ENCODE peak calls at places on chromosomes 3 and 15, in five cellular contexts. L is activated CD8-positive, alpha-beta T cell treated with anti-CD3 and anti-CD28 coated beads for 36 hours; E is neural progenitor cell; C is GM13977; V is osteocyte. D is an unnamed sample.

GRCh38 chr3:86225461-86225860 is 765.5 kb downstream of the VGLL3 start:
- DNase-seq in L (no peak), E (no peak), C (no peak), V (no peak), D (no peak)

GRCh38 chr3:176579741-176580185 is 617.5 kb downstream of the TBL1XR1 start:
- DNase-seq in L (no peak), E (no peak), C (no peak), V (no peak), D (no peak)

GRCh38 chr15:89781891-89782618 is 5.9 kb downstream of the MESP2 start:
- DNase-seq in L (no peak), E (no peak), C (no peak), V (no peak), D (no peak)

GRCh38 chr3:111594205-111594604 is 941 bp downstream of the ZBED2 start:
- DNase-seq in L (no peak), E (no peak), C (peak), V (no peak), D (no peak)

GRCh38 chr3:11604139-11604895 is 39.4 kb downstream of the VGLL4 start:
- DNase-seq in L (no peak), E (no peak), C (no peak), V (no peak), D (no peak)

GRCh38 chr3:8500208-8500961 is 1.2 kb upstream of the LMCD1 start:
- DNase-seq in L (no peak), E (peak), C (no peak), V (no peak), D (peak)

GRCh38 chr3:138187296-138188012 is at the start of gene ARMC8:
- DNase-seq in L (peak), E (peak), C (peak), V (peak), D (peak)

GRCh38 chr3:26064297-26064696 is 274.4 kb downstream of the OXSM start:
- DNase-seq in L (no peak), E (no peak), C (no peak), V (no peak), D (no peak)

GRCh38 chr3:128878556-128879124 is 780 bp upstream of the ACAD9 start:
- DNase-seq in L (peak), E (peak), C (peak), V (no peak), D (no peak)

GRCh38 chr3:126540342-126540849 is 16.4 kb downstream of the CHST13 start:
- DNase-seq in L (no peak), E (no peak), C (no peak), V (peak), D (peak)

GRCh38 chr3:42660898-42661297 is 7.4 kb downstream of the ZBTB47 start:
- DNase-seq in L (peak), E (no peak), C (peak), V (no peak), D (no peak)

GRCh38 chr3:174441588-174442316 is 417.4 kb upstream of the NAALADL2 start:
- DNase-seq in L (no peak), E (peak), C (no peak), V (no peak), D (no peak)

GRCh38 chr15:77144028-77144427 is 73.1 kb upstream of the TSPAN3 start:
- DNase-seq in L (no peak), E (no peak), C (no peak), V (no peak), D (no peak)

GRCh38 chr3:70736009-70736408 is 423.6 kb upstream of the MDFIC2 start:
- DNase-seq in L (no peak), E (no peak), C (no peak), V (no peak), D (no peak)

GRCh38 chr3:42439461-42440075 is 29.2 kb upstream of the LYZL4 start:
- DNase-seq in L (no peak), E (peak), C (no peak), V (no peak), D (no peak)

GRCh38 chr3:38992117-38992779 is 59.5 kb downstream of the SCN11A start:
- DNase-seq in L (no peak), E (no peak), C (no peak), V (no peak), D (no peak)

GRCh38 chr3:169389211-169389924 is 274.1 kb downstream of the MECOM start:
- DNase-seq in L (no peak), E (no peak), C (no peak), V (no peak), D (no peak)

GRCh38 chr3:187131981-187132380 is 7.3 kb downstream of the RPL39L start:
- DNase-seq in L (no peak), E (no peak), C (no peak), V (no peak), D (no peak)

GRCh38 chr3:108159128-108159527 is 63.1 kb downstream of the IFT57 start:
- DNase-seq in L (no peak), E (no peak), C (no peak), V (no peak), D (no peak)

GRCh38 chr3:102053375-102053989 is 204.2 kb downstream of the NFKBIZ start:
- DNase-seq in L (peak), E (no peak), C (peak), V (no peak), D (no peak)

GRCh38 chr15:91252756-91253155 is 152.7 kb downstream of the SV2B start:
- DNase-seq in L (no peak), E (no peak), C (no peak), V (no peak), D (no peak)

GRCh38 chr3:135166266-135166825 is 371.3 kb downstream of the EPHB1 start:
- DNase-seq in L (no peak), E (no peak), C (no peak), V (no peak), D (no peak)

GRCh38 chr3:9957214-9957613 is 5.0 kb upstream of the PRRT3 start:
- DNase-seq in L (no peak), E (no peak), C (no peak), V (no peak), D (no peak)

GRCh38 chr3:119604878-119605277 is 7.2 kb downstream of the PLA1A start:
- DNase-seq in L (no peak), E (no peak), C (no peak), V (no peak), D (no peak)

GRCh38 chr15:72824112-72824511 is 40.6 kb upstream of the ADPGK start:
- DNase-seq in L (no peak), E (no peak), C (no peak), V (no peak), D (no peak)

GRCh38 chr3:18194431-18194830 is 230.7 kb downstream of the SATB1 start:
- DNase-seq in L (no peak), E (no peak), C (no peak), V (no peak), D (no peak)

GRCh38 chr15:57150066-57150865 is 226.0 kb upstream of the CGNL1 start:
- DNase-seq in L (no peak), E (no peak), C (no peak), V (no peak), D (no peak)

GRCh38 chr3:188021041-188021440 is 132.9 kb upstream of the LPP start:
- DNase-seq in L (no peak), E (no peak), C (no peak), V (no peak), D (no peak)

GRCh38 chr15:85960381-85960780 is 119.3 kb upstream of the AGBL1 start:
- DNase-seq in L (no peak), E (no peak), C (no peak), V (no peak), D (no peak)

GRCh38 chr15:67107014-67107812 is 41.8 kb downstream of the SMAD3 start:
- DNase-seq in L (no peak), E (no peak), C (no peak), V (no peak), D (no peak)

GRCh38 chr15:90203922-90204321 is 2.8 kb downstream of the SEMA4B start:
- DNase-seq in L (no peak), E (no peak), C (no peak), V (no peak), D (no peak)

GRCh38 chr3:114241259-114241658 is 3.9 kb upstream of the ZNF80 start:
- DNase-seq in L (no peak), E (no peak), C (peak), V (no peak), D (no peak)

GRCh38 chr15:62444104-62445027 is 279.3 kb upstream of the C2CD4B start:
- DNase-seq in L (no peak), E (no peak), C (no peak), V (no peak), D (no peak)

GRCh38 chr3:132347095-132347494 is 29.9 kb downstream of the ACP3 start:
- DNase-seq in L (no peak), E (no peak), C (no peak), V (no peak), D (no peak)

GRCh38 chr15:41775651-41776050 is 1.4 kb downstream of the MAPKBP1 start:
- DNase-seq in L (no peak), E (no peak), C (no peak), V (no peak), D (no peak)

GRCh38 chr3:159234306-159234705 is 432.5 kb downstream of the MFSD1 start:
- DNase-seq in L (no peak), E (no peak), C (no peak), V (no peak), D (no peak)

GRCh38 chr3:170076715-170077238 is 39.0 kb downstream of the GPR160 start:
- DNase-seq in L (no peak), E (no peak), C (no peak), V (no peak), D (no peak)

GRCh38 chr3:15794842-15795562 is 2.8 kb downstream of the ANKRD28 start:
- DNase-seq in L (no peak), E (no peak), C (no peak), V (no peak), D (no peak)

GRCh38 chr3:170699158-170700053 is 113.5 kb upstream of the SLC7A14 start:
- DNase-seq in L (no peak), E (no peak), C (no peak), V (no peak), D (no peak)

DNA sequence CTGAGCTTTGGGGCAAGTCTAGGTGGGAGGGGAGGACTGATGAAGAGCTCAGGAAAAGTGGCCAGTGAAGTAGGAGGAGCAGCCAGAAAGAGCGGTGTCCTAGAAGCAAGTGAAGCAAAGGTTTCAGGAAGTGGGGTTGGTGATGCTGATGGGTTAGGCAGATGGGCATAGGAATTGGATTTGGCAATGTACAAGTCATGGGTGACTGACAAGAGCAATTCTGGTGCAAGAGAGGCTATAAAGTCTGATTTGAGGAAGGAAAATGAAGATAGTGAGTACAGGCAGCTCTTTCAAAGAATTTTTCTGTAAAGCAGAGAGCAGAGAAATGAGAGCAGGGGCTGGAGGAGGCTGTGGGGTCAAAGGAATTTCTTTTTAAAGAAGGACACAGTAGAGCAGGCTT is 19.7 kb downstream of the ALPK3 start:
- DNase-seq in L (no peak), E (no peak), C (no peak), V (no peak), D (no peak)
- TF ChIP-seq CTCF in L (no peak), E (no peak), C (no peak), V (no peak), D (no peak)

GRCh38 chr3:49022751-49023171 is 840 bp downstream of the NDUFAF3 start:
- DNase-seq in L (peak), E (no peak), C (no peak), V (no peak), D (no peak)
- TF ChIP-seq CTCF in L (no peak), E (no peak), C (no peak), V (no peak), D (no peak)

DNA sequence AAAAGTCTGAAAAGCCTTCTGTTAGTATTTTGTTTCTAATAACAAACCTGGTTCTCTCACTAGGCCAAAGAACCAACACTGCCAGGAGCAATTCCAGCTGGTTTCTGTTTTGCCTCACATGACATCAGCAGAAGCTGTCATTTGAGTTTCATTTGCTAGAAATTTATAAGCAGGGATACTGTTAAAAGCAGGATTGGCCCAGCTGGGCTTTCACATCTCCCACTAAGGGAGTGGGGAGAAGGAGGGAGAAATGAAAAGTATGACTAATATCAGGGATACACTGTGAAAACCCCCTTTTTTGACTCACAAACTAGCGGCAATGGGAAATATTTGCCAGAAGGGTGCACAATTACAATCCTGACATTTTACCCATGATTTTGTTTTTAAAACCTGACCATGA is 5.3 kb downstream of the CCDC80 start:
- DNase-seq in L (no peak), E (no peak), C (no peak), V (no peak), D (no peak)
- TF ChIP-seq CTCF in L (no peak), E (no peak), C (no peak), V (peak), D (no peak)

GRCh38 chr3:78660958-78661357 is 1106.8 kb downstream of the ROBO1 start:
- DNase-seq in L (no peak), E (no peak), C (no peak), V (no peak), D (no peak)

GRCh38 chr3:78659386-78659987 is 1108.3 kb downstream of the ROBO1 start:
- DNase-seq in L (peak), E (peak), C (no peak), V (no peak), D (no peak)
- TF ChIP-seq CTCF in L (peak), E (peak), C (peak), V (peak), D (peak)

GRCh38 chr3:151839313-151839631 is 25.4 kb downstream of the AADAC start:
- DNase-seq in L (no peak), E (peak), C (no peak), V (no peak), D (no peak)
- TF ChIP-seq CTCF in L (peak), E (no peak), C (no peak), V (no peak), D (no peak)

GRCh38 chr3:121852256-121852655 is 17.2 kb downstream of the EAF2 start:
- DNase-seq in L (no peak), E (no peak), C (no peak), V (no peak), D (no peak)

GRCh38 chr3:121855555-121855954 is 20.5 kb downstream of the EAF2 start:
- DNase-seq in L (peak), E (peak), C (no peak), V (no peak), D (no peak)
- TF ChIP-seq CTCF in L (no peak), E (peak), C (peak), V (peak), D (no peak)

DNA sequence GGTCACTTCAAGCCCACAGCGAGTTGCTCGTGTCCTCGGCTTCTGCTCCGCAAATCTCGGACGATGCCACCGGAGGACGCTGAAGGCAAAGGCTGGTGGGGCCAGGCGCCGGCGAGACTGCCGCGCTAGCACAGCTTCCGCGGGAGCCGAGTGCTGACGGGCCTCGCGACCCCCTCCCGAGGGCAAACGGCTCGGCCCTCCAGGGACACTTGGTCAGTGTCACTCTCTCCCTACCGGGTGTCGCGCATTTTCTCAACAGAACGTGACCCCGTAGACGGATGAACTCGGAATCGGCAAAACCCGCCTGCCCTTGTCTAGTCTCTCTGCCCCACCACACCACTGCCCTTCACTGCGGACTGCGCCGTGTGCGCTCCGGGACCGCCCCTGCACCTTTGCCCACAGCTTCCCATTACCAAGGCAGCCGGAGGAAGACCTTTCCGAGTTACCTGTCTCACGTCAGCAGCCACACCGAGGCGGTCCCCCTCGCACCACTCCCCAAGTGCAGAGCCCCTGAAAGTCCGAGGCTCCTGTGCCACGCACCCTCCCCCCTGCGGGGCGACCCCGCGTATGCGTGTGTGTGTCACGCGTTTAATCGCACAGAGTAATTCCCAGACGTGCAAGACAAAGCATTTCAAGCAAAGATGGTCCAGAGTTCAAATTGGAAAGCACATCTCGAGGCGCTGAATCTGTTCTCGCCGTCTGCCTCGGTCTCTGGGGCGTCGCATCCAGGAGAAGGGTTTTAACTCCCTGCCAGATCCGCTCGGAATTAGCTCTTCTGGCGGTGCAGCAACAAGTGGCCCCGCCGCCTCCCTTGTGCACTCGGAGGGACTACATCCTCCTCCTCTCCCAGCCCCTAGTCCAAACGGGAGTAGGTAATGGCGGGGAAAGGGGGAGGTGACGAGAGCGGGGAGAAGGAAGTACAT is 245.0 kb upstream of the TOPAZ1 start:
- DNase-seq in L (peak), E (peak), C (peak), V (no peak), D (no peak)
- TF ChIP-seq CTCF in L (no peak), E (peak), C (peak), V (peak), D (no peak)

GRCh38 chr15:80620141-80620540 is 75.0 kb upstream of the ABHD17C start:
- DNase-seq in L (no peak), E (no peak), C (no peak), V (peak), D (no peak)

GRCh38 chr15:80615783-80616391 is 79.2 kb upstream of the ABHD17C start:
- DNase-seq in L (no peak), E (no peak), C (no peak), V (peak), D (peak)

GRCh38 chr15:80618666-80619481 is 76.2 kb upstream of the ABHD17C start:
- DNase-seq in L (no peak), E (no peak), C (no peak), V (no peak), D (no peak)

GRCh38 chr15:80620931-80621330 is 74.2 kb upstream of the ABHD17C start:
- DNase-seq in L (no peak), E (no peak), C (no peak), V (peak), D (no peak)

DNA sequence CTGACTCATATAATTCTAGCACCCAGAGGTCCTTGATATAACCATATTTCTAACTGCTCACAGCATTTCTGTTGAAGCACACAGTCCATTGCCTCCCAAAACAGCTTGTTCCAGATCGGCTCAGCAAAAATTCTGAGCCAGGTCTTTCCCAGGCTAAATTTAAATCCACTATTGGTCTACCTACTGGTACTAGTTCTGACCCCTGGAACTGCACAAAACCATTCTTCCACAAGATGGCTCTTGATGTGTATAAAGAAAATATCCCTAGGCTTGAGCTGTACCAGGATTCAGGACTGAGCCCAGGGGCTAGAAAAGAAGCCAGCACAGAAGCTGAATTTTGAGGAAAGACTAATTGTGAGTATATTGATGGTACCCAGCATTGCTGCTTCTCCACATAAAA is 75.4 kb upstream of the ABHD17C start:
- DNase-seq in L (no peak), E (peak), C (no peak), V (peak), D (no peak)
- TF ChIP-seq CTCF in L (no peak), E (peak), C (no peak), V (peak), D (no peak)

GRCh38 chr3:156751461-156752025 is 74.6 kb upstream of the LEKR1 start:
- DNase-seq in L (no peak), E (peak), C (no peak), V (peak), D (no peak)
- TF ChIP-seq CTCF in L (no peak), E (no peak), C (no peak), V (peak), D (no peak)